ENCODE peak calls at places on chromosomes 3 and 15, in seven cellular contexts. One of them, this sample, is unnamed.

GRCh38 chr15:42110367-42110766 is 16.0 kb upstream of the PLA2G4D start:
- DNase-seq in transverse colon: no peak
- DNase-seq in ovary: no peak
- DNase-seq in sigmoid colon: no peak
- DNase-seq in H1: no peak
- DNase-seq in A549: no peak
- DNase-seq in tibial nerve: no peak
- DNase-seq in this sample: no peak

GRCh38 chr15:48603123-48603500 is 42.4 kb downstream of the FBN1 start:
- DNase-seq in ovary: no peak
- DNase-seq in A549: no peak
- DNase-seq in H1: peak; percentile 13
- DNase-seq in transverse colon: no peak
- DNase-seq in tibial nerve: no peak
- DNase-seq in sigmoid colon: no peak
- DNase-seq in this sample: no peak

GRCh38 chr15:74307827-74308642 is 59.4 kb downstream of the CYP11A1 start:
- DNase-seq in sigmoid colon: peak; percentile 66
- DNase-seq in tibial nerve: peak; percentile 26
- DNase-seq in A549: peak; percentile 83
- DNase-seq in ovary: peak; percentile 57
- DNase-seq in H1: no peak
- DNase-seq in transverse colon: peak; percentile 45
- DNase-seq in this sample: peak; percentile 37

GRCh38 chr3:55534876-55535275 is 47.8 kb upstream of the WNT5A start:
- DNase-seq in tibial nerve: no peak
- DNase-seq in sigmoid colon: no peak
- DNase-seq in transverse colon: no peak
- DNase-seq in A549: no peak
- DNase-seq in H1: no peak
- DNase-seq in ovary: no peak
- DNase-seq in this sample: no peak

GRCh38 chr3:61257148-61257547 is 5.9 kb upstream of the FHIT start:
- DNase-seq in sigmoid colon: no peak
- DNase-seq in A549: no peak
- DNase-seq in ovary: no peak
- DNase-seq in transverse colon: no peak
- DNase-seq in H1: no peak
- DNase-seq in tibial nerve: no peak
- DNase-seq in this sample: no peak

GRCh38 chr3:132231633-132232032 is 85.6 kb upstream of the ACP3 start:
- DNase-seq in tibial nerve: no peak
- DNase-seq in H1: no peak
- DNase-seq in transverse colon: no peak
- DNase-seq in A549: no peak
- DNase-seq in sigmoid colon: no peak
- DNase-seq in ovary: no peak
- DNase-seq in this sample: no peak

GRCh38 chr15:34889486-34889885 is 80.1 kb downstream of the AQR start:
- DNase-seq in A549: no peak
- DNase-seq in tibial nerve: no peak
- DNase-seq in ovary: no peak
- DNase-seq in sigmoid colon: no peak
- DNase-seq in transverse colon: no peak
- DNase-seq in H1: no peak
- DNase-seq in this sample: no peak

GRCh38 chr15:34365073-34365825 is 1.7 kb downstream of the LPCAT4 start:
- DNase-seq in A549: no peak
- DNase-seq in ovary: no peak
- DNase-seq in tibial nerve: no peak
- DNase-seq in transverse colon: no peak
- DNase-seq in sigmoid colon: no peak
- DNase-seq in H1: no peak
- DNase-seq in this sample: no peak

GRCh38 chr3:36364260-36364659 is 16.0 kb upstream of the STAC start:
- DNase-seq in H1: no peak
- DNase-seq in ovary: no peak
- DNase-seq in transverse colon: no peak
- DNase-seq in sigmoid colon: no peak
- DNase-seq in tibial nerve: no peak
- DNase-seq in A549: no peak
- DNase-seq in this sample: no peak

DNA sequence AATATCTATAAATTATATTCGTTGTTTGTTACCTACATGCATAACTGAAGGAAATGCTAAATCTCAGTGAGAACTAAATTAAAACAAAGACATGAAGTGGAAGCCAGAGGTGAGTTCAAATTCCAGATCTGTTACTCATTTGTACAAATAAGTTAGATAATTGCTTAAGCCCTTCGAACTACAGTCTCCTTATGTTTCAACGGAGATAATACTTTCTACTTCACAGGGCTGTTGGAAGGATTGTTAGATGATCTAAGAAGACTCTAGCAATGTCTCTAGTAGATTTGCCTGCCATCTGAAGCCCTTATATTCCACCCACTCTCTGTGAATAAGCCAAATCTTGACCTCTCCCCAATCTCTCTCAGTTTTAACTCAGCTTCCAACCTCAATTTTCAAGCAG is 125.8 kb downstream of the P2RY1 start:
- DNase-seq in tibial nerve: no peak
- DNase-seq in transverse colon: no peak
- DNase-seq in A549: no peak
- DNase-seq in sigmoid colon: no peak
- DNase-seq in ovary: no peak
- DNase-seq in H1: no peak
- DNase-seq in this sample: no peak
- TF ChIP-seq CTCF in tibial nerve: no peak
- TF ChIP-seq CTCF in transverse colon: no peak
- TF ChIP-seq CTCF in A549: no peak
- TF ChIP-seq CTCF in sigmoid colon: no peak
- TF ChIP-seq CTCF in ovary: no peak
- TF ChIP-seq CTCF in H1: no peak
- TF ChIP-seq CTCF in this sample: no peak

GRCh38 chr3:112815981-112816380 is 30.7 kb downstream of the CD200R1L start:
- DNase-seq in H1: no peak
- DNase-seq in tibial nerve: no peak
- DNase-seq in A549: no peak
- DNase-seq in ovary: no peak
- DNase-seq in transverse colon: no peak
- DNase-seq in sigmoid colon: no peak
- DNase-seq in this sample: no peak
- TF ChIP-seq EP300 in H1: no peak
- TF ChIP-seq EP300 in tibial nerve: no peak
- TF ChIP-seq EP300 in A549: no peak
- TF ChIP-seq EP300 in ovary: no peak
- TF ChIP-seq EP300 in transverse colon: no peak
- TF ChIP-seq EP300 in sigmoid colon: no peak
- TF ChIP-seq EP300 in this sample: no peak

GRCh38 chr15:76903251-76903681 is 1.9 kb downstream of the SCAPER start:
- DNase-seq in ovary: no peak
- DNase-seq in transverse colon: no peak
- DNase-seq in sigmoid colon: no peak
- DNase-seq in A549: no peak
- DNase-seq in H1: no peak
- DNase-seq in tibial nerve: no peak
- DNase-seq in this sample: no peak
- TF ChIP-seq CTCF in ovary: no peak
- TF ChIP-seq CTCF in transverse colon: no peak
- TF ChIP-seq CTCF in sigmoid colon: no peak
- TF ChIP-seq CTCF in A549: peak; percentile 58
- TF ChIP-seq CTCF in H1: peak; percentile 44
- TF ChIP-seq CTCF in tibial nerve: peak; percentile 27
- TF ChIP-seq CTCF in this sample: peak; percentile 13

DNA sequence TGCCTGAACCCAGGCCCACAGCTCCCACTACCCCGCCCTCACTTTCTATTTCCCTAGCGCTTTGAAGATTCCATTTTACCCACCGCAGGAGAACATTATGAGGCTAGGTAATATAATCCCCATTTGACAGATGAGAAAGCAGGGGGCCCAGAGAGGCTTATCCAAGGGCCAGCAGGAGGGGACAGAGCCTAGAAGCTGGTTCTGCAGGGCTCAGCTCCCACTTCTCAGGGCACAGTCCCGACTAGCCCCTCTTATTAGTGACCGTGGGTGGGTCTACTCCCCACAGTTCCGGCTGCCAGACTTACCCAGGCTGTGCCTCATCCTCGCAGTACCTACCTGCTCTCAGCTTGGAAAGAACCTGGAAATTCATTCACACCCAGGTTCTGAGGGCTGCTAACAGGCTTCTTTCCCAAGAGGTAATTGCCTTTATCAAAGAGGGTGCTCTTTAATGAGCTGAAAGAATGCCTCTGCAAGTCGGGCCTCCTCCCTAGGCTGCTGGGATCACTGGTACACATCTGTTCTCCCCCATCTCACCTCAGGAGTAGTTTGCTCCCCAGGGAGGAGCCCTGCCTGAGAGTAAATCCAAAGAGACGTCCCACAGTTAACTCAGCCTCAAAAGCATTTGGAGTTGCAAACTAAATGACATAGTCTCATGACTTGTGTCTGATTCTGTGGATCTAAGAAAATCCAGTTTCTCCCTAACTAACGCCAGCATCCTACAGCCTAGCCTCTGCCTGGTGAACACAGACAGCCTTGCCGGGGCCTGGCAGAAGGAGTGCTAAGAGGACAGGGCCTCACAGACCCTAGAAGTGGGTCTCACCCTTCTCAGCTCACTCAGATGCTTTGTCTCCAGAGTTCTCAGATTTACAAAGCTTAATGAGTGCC is 125.0 kb downstream of the CHSY1 start:
- DNase-seq in transverse colon: no peak
- DNase-seq in H1: no peak
- DNase-seq in ovary: no peak
- DNase-seq in sigmoid colon: no peak
- DNase-seq in A549: no peak
- DNase-seq in tibial nerve: no peak
- DNase-seq in this sample: no peak
- TF ChIP-seq EP300 in transverse colon: no peak
- TF ChIP-seq EP300 in H1: no peak
- TF ChIP-seq EP300 in ovary: no peak
- TF ChIP-seq EP300 in sigmoid colon: no peak
- TF ChIP-seq EP300 in A549: no peak
- TF ChIP-seq EP300 in tibial nerve: no peak
- TF ChIP-seq EP300 in this sample: no peak

DNA sequence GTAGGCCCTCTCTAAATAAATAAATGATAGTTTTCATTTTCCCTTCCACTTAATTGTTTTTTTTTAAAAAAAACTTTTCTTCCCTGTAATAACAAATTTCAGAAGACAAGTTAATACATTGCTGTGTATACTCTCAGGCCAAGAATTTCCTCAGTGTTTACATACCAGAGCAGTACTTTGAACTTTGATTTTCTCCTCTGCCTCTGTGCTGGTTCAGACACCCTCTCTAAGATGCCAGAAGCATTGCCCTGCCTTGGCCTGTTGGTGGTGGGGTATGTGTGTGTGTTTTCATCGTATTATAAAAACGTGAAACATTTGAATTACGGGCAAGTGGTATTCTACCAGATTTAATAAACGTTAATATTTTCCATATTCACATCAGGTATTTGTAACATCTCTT is 70.1 kb downstream of the SMAD3 start:
- DNase-seq in transverse colon: no peak
- DNase-seq in sigmoid colon: peak; percentile 63
- DNase-seq in ovary: no peak
- DNase-seq in A549: no peak
- DNase-seq in H1: no peak
- DNase-seq in tibial nerve: no peak
- DNase-seq in this sample: no peak
- TF ChIP-seq CTCF in transverse colon: peak; percentile 19
- TF ChIP-seq CTCF in sigmoid colon: no peak
- TF ChIP-seq CTCF in ovary: no peak
- TF ChIP-seq CTCF in A549: peak; percentile 31
- TF ChIP-seq CTCF in H1: no peak
- TF ChIP-seq CTCF in tibial nerve: no peak
- TF ChIP-seq CTCF in this sample: no peak

GRCh38 chr3:133437391-133438093 is 37.7 kb downstream of the BFSP2 start:
- DNase-seq in tibial nerve: no peak
- DNase-seq in A549: peak; percentile 35
- DNase-seq in transverse colon: no peak
- DNase-seq in sigmoid colon: no peak
- DNase-seq in H1: no peak
- DNase-seq in ovary: no peak
- DNase-seq in this sample: no peak
- TF ChIP-seq EP300 in tibial nerve: no peak
- TF ChIP-seq EP300 in A549: no peak
- TF ChIP-seq EP300 in transverse colon: no peak
- TF ChIP-seq EP300 in sigmoid colon: no peak
- TF ChIP-seq EP300 in H1: no peak
- TF ChIP-seq EP300 in ovary: no peak
- TF ChIP-seq EP300 in this sample: no peak

GRCh38 chr3:41076399-41076798 is 122.9 kb upstream of the CTNNB1 start:
- DNase-seq in sigmoid colon: no peak
- DNase-seq in ovary: no peak
- DNase-seq in tibial nerve: no peak
- DNase-seq in H1: no peak
- DNase-seq in transverse colon: no peak
- DNase-seq in A549: no peak
- DNase-seq in this sample: no peak

GRCh38 chr3:41073190-41073589 is 126.1 kb upstream of the CTNNB1 start:
- DNase-seq in H1: no peak
- DNase-seq in transverse colon: no peak
- DNase-seq in A549: no peak
- DNase-seq in sigmoid colon: no peak
- DNase-seq in ovary: no peak
- DNase-seq in tibial nerve: no peak
- DNase-seq in this sample: no peak

DNA sequence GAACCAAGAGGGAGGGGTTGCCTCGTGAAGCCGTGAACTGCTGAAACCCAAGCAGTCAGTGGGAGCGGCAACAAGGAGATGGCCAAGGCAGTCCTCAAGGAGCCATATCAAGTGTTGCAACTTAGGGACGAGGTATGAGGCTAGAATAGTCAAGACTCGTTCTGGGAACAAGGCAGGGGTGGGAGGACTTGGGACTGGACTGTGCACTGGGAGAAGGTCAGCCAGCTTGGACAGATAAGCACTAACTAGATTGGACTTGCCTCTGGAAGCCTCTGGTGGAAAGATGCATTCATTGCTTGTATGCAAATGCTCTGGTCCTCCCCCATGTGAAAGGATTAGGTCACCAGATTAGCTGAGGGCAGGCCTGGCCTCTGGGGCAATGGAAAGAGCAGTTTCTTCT is 123.3 kb upstream of the CTNNB1 start:
- DNase-seq in transverse colon: no peak
- DNase-seq in A549: no peak
- DNase-seq in tibial nerve: no peak
- DNase-seq in sigmoid colon: peak; percentile 66
- DNase-seq in ovary: no peak
- DNase-seq in H1: no peak
- DNase-seq in this sample: no peak
- TF ChIP-seq CTCF in transverse colon: no peak
- TF ChIP-seq CTCF in A549: no peak
- TF ChIP-seq CTCF in tibial nerve: no peak
- TF ChIP-seq CTCF in sigmoid colon: no peak
- TF ChIP-seq CTCF in ovary: no peak
- TF ChIP-seq CTCF in H1: no peak
- TF ChIP-seq CTCF in this sample: no peak

DNA sequence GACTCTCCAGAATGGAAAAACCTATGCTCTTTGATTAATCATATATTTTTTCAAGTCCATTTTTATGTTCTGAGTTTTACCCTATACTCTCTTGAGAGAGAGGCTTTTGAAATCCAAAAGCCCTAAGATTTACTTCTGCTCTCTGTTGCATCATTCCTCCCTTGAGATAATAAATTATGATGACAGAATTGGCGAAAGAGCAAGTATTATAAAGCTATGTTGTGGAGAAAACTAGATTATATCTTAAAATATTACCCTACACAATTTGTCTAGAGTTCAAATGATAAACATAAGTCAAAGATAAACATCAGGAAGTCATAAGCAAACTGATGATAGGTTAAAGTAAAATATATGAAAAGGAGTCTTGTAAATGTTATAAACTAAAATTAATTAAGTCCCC is 293.4 kb upstream of the MME start:
- DNase-seq in A549: no peak
- DNase-seq in H1: no peak
- DNase-seq in sigmoid colon: no peak
- DNase-seq in ovary: no peak
- DNase-seq in tibial nerve: no peak
- DNase-seq in transverse colon: no peak
- DNase-seq in this sample: no peak
- TF ChIP-seq EP300 in A549: no peak
- TF ChIP-seq EP300 in H1: no peak
- TF ChIP-seq EP300 in sigmoid colon: no peak
- TF ChIP-seq EP300 in ovary: no peak
- TF ChIP-seq EP300 in tibial nerve: no peak
- TF ChIP-seq EP300 in transverse colon: no peak
- TF ChIP-seq EP300 in this sample: no peak

This sample was measured in upper lobe of left lung.